ENCODE peak calls at places on chromosomes 6 and 20, in nine cellular contexts. One of them, this sample, is unnamed.

GRCh38 chr6:147157930-147158329 is 46.3 kb upstream of the STXBP5 start:
- DNase-seq in trophoblast cell: no peak
- DNase-seq in effector memory CD4-positive, alpha-beta T cell: no peak
- DNase-seq in naive thymus-derived CD4-positive, alpha-beta T cell: no peak
- DNase-seq in psoas muscle: no peak
- DNase-seq in CD8-positive, alpha-beta memory T cell: no peak
- DNase-seq in OCI-LY7: no peak
- DNase-seq in right lobe of liver: no peak
- DNase-seq in fibroblast of lung: no peak
- DNase-seq in this sample: no peak

GRCh38 chr20:24149881-24150307 is 161.3 kb upstream of the GGTLC1 start:
- DNase-seq in fibroblast of lung: no peak
- DNase-seq in naive thymus-derived CD4-positive, alpha-beta T cell: no peak
- DNase-seq in psoas muscle: no peak
- DNase-seq in trophoblast cell: peak; percentile 63
- DNase-seq in effector memory CD4-positive, alpha-beta T cell: no peak
- DNase-seq in OCI-LY7: no peak
- DNase-seq in CD8-positive, alpha-beta memory T cell: no peak
- DNase-seq in right lobe of liver: peak; percentile 96
- DNase-seq in this sample: no peak

GRCh38 chr20:48584391-48585249 is 243.2 kb downstream of the PREX1 start:
- DNase-seq in OCI-LY7: no peak
- DNase-seq in effector memory CD4-positive, alpha-beta T cell: no peak
- DNase-seq in right lobe of liver: no peak
- DNase-seq in naive thymus-derived CD4-positive, alpha-beta T cell: no peak
- DNase-seq in trophoblast cell: no peak
- DNase-seq in CD8-positive, alpha-beta memory T cell: no peak
- DNase-seq in psoas muscle: no peak
- DNase-seq in fibroblast of lung: no peak
- DNase-seq in this sample: no peak

GRCh38 chr6:10404799-10405524 is 9.9 kb downstream of the TFAP2A start:
- DNase-seq in psoas muscle: no peak
- DNase-seq in naive thymus-derived CD4-positive, alpha-beta T cell: no peak
- DNase-seq in fibroblast of lung: no peak
- DNase-seq in OCI-LY7: no peak
- DNase-seq in trophoblast cell: no peak
- DNase-seq in effector memory CD4-positive, alpha-beta T cell: no peak
- DNase-seq in CD8-positive, alpha-beta memory T cell: no peak
- DNase-seq in right lobe of liver: peak; percentile 42
- DNase-seq in this sample: no peak

GRCh38 chr6:99605911-99606669 is 543 bp upstream of the PRDM13 start:
- DNase-seq in trophoblast cell: no peak
- DNase-seq in CD8-positive, alpha-beta memory T cell: no peak
- DNase-seq in OCI-LY7: no peak
- DNase-seq in naive thymus-derived CD4-positive, alpha-beta T cell: no peak
- DNase-seq in psoas muscle: no peak
- DNase-seq in fibroblast of lung: no peak
- DNase-seq in effector memory CD4-positive, alpha-beta T cell: no peak
- DNase-seq in right lobe of liver: no peak
- DNase-seq in this sample: no peak

GRCh38 chr6:66508433-66508832 is 801.4 kb upstream of the EYS start:
- DNase-seq in OCI-LY7: no peak
- DNase-seq in effector memory CD4-positive, alpha-beta T cell: no peak
- DNase-seq in trophoblast cell: peak; percentile 26
- DNase-seq in right lobe of liver: no peak
- DNase-seq in CD8-positive, alpha-beta memory T cell: no peak
- DNase-seq in naive thymus-derived CD4-positive, alpha-beta T cell: no peak
- DNase-seq in fibroblast of lung: peak; percentile 60
- DNase-seq in psoas muscle: no peak
- DNase-seq in this sample: no peak

GRCh38 chr6:37903671-37904355 is 84.3 kb downstream of the ZFAND3 start:
- DNase-seq in CD8-positive, alpha-beta memory T cell: no peak
- DNase-seq in OCI-LY7: no peak
- DNase-seq in psoas muscle: no peak
- DNase-seq in right lobe of liver: no peak
- DNase-seq in effector memory CD4-positive, alpha-beta T cell: no peak
- DNase-seq in naive thymus-derived CD4-positive, alpha-beta T cell: no peak
- DNase-seq in trophoblast cell: no peak
- DNase-seq in fibroblast of lung: no peak
- DNase-seq in this sample: no peak

GRCh38 chr20:59992531-59992930 is 34.3 kb downstream of the CDH26 start:
- DNase-seq in OCI-LY7: no peak
- DNase-seq in fibroblast of lung: no peak
- DNase-seq in naive thymus-derived CD4-positive, alpha-beta T cell: no peak
- DNase-seq in psoas muscle: no peak
- DNase-seq in trophoblast cell: no peak
- DNase-seq in CD8-positive, alpha-beta memory T cell: no peak
- DNase-seq in effector memory CD4-positive, alpha-beta T cell: no peak
- DNase-seq in right lobe of liver: no peak
- DNase-seq in this sample: no peak

GRCh38 chr6:7392402-7392801 is 2.8 kb downstream of the RIOK1 start:
- DNase-seq in OCI-LY7: no peak
- DNase-seq in CD8-positive, alpha-beta memory T cell: no peak
- DNase-seq in naive thymus-derived CD4-positive, alpha-beta T cell: no peak
- DNase-seq in psoas muscle: no peak
- DNase-seq in right lobe of liver: no peak
- DNase-seq in fibroblast of lung: no peak
- DNase-seq in trophoblast cell: no peak
- DNase-seq in effector memory CD4-positive, alpha-beta T cell: no peak
- DNase-seq in this sample: no peak

GRCh38 chr6:158081657-158081935 is 86.5 kb downstream of the SERAC1 start:
- DNase-seq in naive thymus-derived CD4-positive, alpha-beta T cell: no peak
- DNase-seq in fibroblast of lung: no peak
- DNase-seq in OCI-LY7: no peak
- DNase-seq in right lobe of liver: no peak
- DNase-seq in psoas muscle: no peak
- DNase-seq in trophoblast cell: peak; percentile 54
- DNase-seq in effector memory CD4-positive, alpha-beta T cell: no peak
- DNase-seq in CD8-positive, alpha-beta memory T cell: no peak
- DNase-seq in this sample: peak; percentile 77

GRCh38 chr20:58580493-58580835 is 65.3 kb upstream of the APCDD1L start:
- DNase-seq in OCI-LY7: no peak
- DNase-seq in psoas muscle: no peak
- DNase-seq in fibroblast of lung: no peak
- DNase-seq in trophoblast cell: no peak
- DNase-seq in CD8-positive, alpha-beta memory T cell: no peak
- DNase-seq in right lobe of liver: no peak
- DNase-seq in effector memory CD4-positive, alpha-beta T cell: no peak
- DNase-seq in naive thymus-derived CD4-positive, alpha-beta T cell: no peak
- DNase-seq in this sample: no peak

GRCh38 chr6:105771313-105771970 is 314.7 kb upstream of the PRDM1 start:
- DNase-seq in trophoblast cell: no peak
- DNase-seq in fibroblast of lung: peak; percentile 62
- DNase-seq in psoas muscle: no peak
- DNase-seq in right lobe of liver: no peak
- DNase-seq in naive thymus-derived CD4-positive, alpha-beta T cell: no peak
- DNase-seq in CD8-positive, alpha-beta memory T cell: no peak
- DNase-seq in OCI-LY7: no peak
- DNase-seq in effector memory CD4-positive, alpha-beta T cell: no peak
- DNase-seq in this sample: no peak

GRCh38 chr6:142413111-142413510 is 111.3 kb downstream of the ADGRG6 start:
- DNase-seq in effector memory CD4-positive, alpha-beta T cell: no peak
- DNase-seq in right lobe of liver: no peak
- DNase-seq in CD8-positive, alpha-beta memory T cell: no peak
- DNase-seq in OCI-LY7: no peak
- DNase-seq in fibroblast of lung: peak; percentile 84
- DNase-seq in psoas muscle: no peak
- DNase-seq in naive thymus-derived CD4-positive, alpha-beta T cell: no peak
- DNase-seq in trophoblast cell: peak; percentile 58
- DNase-seq in this sample: no peak

GRCh38 chr6:16040282-16040974 is 88.5 kb upstream of the MYLIP start:
- DNase-seq in naive thymus-derived CD4-positive, alpha-beta T cell: no peak
- DNase-seq in OCI-LY7: no peak
- DNase-seq in fibroblast of lung: no peak
- DNase-seq in effector memory CD4-positive, alpha-beta T cell: no peak
- DNase-seq in trophoblast cell: no peak
- DNase-seq in CD8-positive, alpha-beta memory T cell: no peak
- DNase-seq in psoas muscle: no peak
- DNase-seq in right lobe of liver: no peak
- DNase-seq in this sample: no peak

GRCh38 chr20:48823960-48824497 is 3.8 kb downstream of the PREX1 start:
- DNase-seq in right lobe of liver: no peak
- DNase-seq in psoas muscle: no peak
- DNase-seq in fibroblast of lung: peak; percentile 83
- DNase-seq in trophoblast cell: peak; percentile 37
- DNase-seq in effector memory CD4-positive, alpha-beta T cell: no peak
- DNase-seq in naive thymus-derived CD4-positive, alpha-beta T cell: no peak
- DNase-seq in CD8-positive, alpha-beta memory T cell: peak; percentile 24
- DNase-seq in OCI-LY7: peak; percentile 50
- DNase-seq in this sample: no peak

DNA sequence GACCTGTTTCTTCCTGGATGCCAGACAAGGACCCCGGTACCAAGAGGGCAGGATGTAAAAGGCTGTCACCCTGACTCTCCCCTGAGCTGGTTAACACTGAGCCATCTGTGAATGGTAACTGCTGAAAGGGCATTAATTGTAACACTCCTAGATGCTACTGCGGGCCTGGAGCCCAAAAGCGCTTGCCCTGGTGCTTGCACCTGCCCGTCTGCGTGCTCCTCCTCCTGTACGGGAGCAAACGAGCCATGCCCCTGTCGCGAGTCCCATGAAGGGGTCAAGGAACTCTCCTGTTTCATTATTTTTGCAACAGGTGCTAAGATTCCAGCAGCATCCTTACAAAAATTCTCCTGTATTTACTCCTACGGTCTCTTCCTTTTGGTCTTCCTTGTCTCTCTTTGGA is 140.0 kb upstream of the LAMA2 start:
- DNase-seq in effector memory CD4-positive, alpha-beta T cell: no peak
- DNase-seq in trophoblast cell: no peak
- DNase-seq in OCI-LY7: no peak
- DNase-seq in fibroblast of lung: no peak
- DNase-seq in CD8-positive, alpha-beta memory T cell: no peak
- DNase-seq in right lobe of liver: no peak
- DNase-seq in psoas muscle: no peak
- DNase-seq in naive thymus-derived CD4-positive, alpha-beta T cell: no peak
- DNase-seq in this sample: no peak
- H3K4me1 ChIP-seq in effector memory CD4-positive, alpha-beta T cell: no peaks in the 10 kb centered on the region
- H3K4me1 ChIP-seq in trophoblast cell: peaks cover 2% of the 10 kb centered on the region
- H3K4me1 ChIP-seq in OCI-LY7: no peaks in the 10 kb centered on the region
- H3K4me1 ChIP-seq in fibroblast of lung: no peaks in the 10 kb centered on the region
- H3K4me1 ChIP-seq in CD8-positive, alpha-beta memory T cell: no peaks in the 10 kb centered on the region
- H3K4me1 ChIP-seq in right lobe of liver: no peaks in the 10 kb centered on the region
- H3K4me1 ChIP-seq in psoas muscle: no peaks in the 10 kb centered on the region
- H3K4me1 ChIP-seq in naive thymus-derived CD4-positive, alpha-beta T cell: no peaks in the 10 kb centered on the region
- H3K4me1 ChIP-seq in this sample: no peaks in the 10 kb centered on the region

GRCh38 chr20:4920655-4921054 is 80.7 kb downstream of the SLC23A2 start:
- DNase-seq in effector memory CD4-positive, alpha-beta T cell: no peak
- DNase-seq in fibroblast of lung: no peak
- DNase-seq in trophoblast cell: no peak
- DNase-seq in psoas muscle: no peak
- DNase-seq in right lobe of liver: no peak
- DNase-seq in OCI-LY7: no peak
- DNase-seq in naive thymus-derived CD4-positive, alpha-beta T cell: no peak
- DNase-seq in CD8-positive, alpha-beta memory T cell: no peak
- DNase-seq in this sample: no peak

GRCh38 chr20:4918473-4918872 is 82.8 kb downstream of the SLC23A2 start:
- DNase-seq in naive thymus-derived CD4-positive, alpha-beta T cell: no peak
- DNase-seq in OCI-LY7: peak; percentile 62
- DNase-seq in effector memory CD4-positive, alpha-beta T cell: no peak
- DNase-seq in right lobe of liver: no peak
- DNase-seq in trophoblast cell: no peak
- DNase-seq in fibroblast of lung: no peak
- DNase-seq in CD8-positive, alpha-beta memory T cell: no peak
- DNase-seq in psoas muscle: no peak
- DNase-seq in this sample: no peak

GRCh38 chr20:4920131-4920530 is 81.2 kb downstream of the SLC23A2 start:
- DNase-seq in psoas muscle: no peak
- DNase-seq in naive thymus-derived CD4-positive, alpha-beta T cell: no peak
- DNase-seq in fibroblast of lung: peak; percentile 50
- DNase-seq in OCI-LY7: no peak
- DNase-seq in effector memory CD4-positive, alpha-beta T cell: no peak
- DNase-seq in right lobe of liver: no peak
- DNase-seq in trophoblast cell: no peak
- DNase-seq in CD8-positive, alpha-beta memory T cell: no peak
- DNase-seq in this sample: no peak

GRCh38 chr20:4919047-4919704 is 82.1 kb downstream of the SLC23A2 start:
- DNase-seq in OCI-LY7: no peak
- DNase-seq in right lobe of liver: peak; percentile 78
- DNase-seq in trophoblast cell: no peak
- DNase-seq in psoas muscle: no peak
- DNase-seq in fibroblast of lung: no peak
- DNase-seq in effector memory CD4-positive, alpha-beta T cell: no peak
- DNase-seq in CD8-positive, alpha-beta memory T cell: no peak
- DNase-seq in naive thymus-derived CD4-positive, alpha-beta T cell: no peak
- DNase-seq in this sample: no peak

GRCh38 chr20:4916991-4917881 is 84.1 kb downstream of the SLC23A2 start:
- DNase-seq in psoas muscle: no peak
- DNase-seq in CD8-positive, alpha-beta memory T cell: no peak
- DNase-seq in fibroblast of lung: peak; percentile 72
- DNase-seq in trophoblast cell: no peak
- DNase-seq in effector memory CD4-positive, alpha-beta T cell: no peak
- DNase-seq in right lobe of liver: no peak
- DNase-seq in naive thymus-derived CD4-positive, alpha-beta T cell: no peak
- DNase-seq in OCI-LY7: no peak
- DNase-seq in this sample: peak; percentile 56
- H3K4me3 ChIP-seq in psoas muscle: no peak overlapping the region
- H3K4me3 ChIP-seq in CD8-positive, alpha-beta memory T cell: no peak overlapping the region
- H3K4me3 ChIP-seq in fibroblast of lung: no peak overlapping the region
- H3K4me3 ChIP-seq in trophoblast cell: no peak overlapping the region
- H3K4me3 ChIP-seq in effector memory CD4-positive, alpha-beta T cell: no peak overlapping the region
- H3K4me3 ChIP-seq in right lobe of liver: no peak overlapping the region
- H3K4me3 ChIP-seq in naive thymus-derived CD4-positive, alpha-beta T cell: no peak overlapping the region
- H3K4me3 ChIP-seq in OCI-LY7: no peak overlapping the region
- H3K4me3 ChIP-seq in this sample: no peak overlapping the region

DNA sequence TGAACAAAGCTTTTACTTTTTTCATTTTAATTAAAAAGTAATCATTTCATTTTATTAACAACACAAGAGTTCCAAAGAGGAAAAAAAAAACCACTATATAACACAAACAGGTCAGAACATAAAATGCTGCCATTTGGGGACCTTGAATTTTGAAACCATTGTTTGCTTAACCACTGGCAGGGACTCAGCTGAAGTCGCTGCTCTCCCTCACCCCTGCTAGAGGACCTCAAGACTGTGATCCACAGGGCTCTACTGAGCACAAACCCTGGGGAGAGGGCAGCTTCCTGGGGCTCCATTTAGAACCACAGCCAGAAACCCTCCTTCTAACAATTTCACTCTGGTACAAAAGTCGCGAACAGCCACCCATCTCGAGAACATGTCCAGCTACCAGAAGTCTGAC is 28.8 kb downstream of the NCOA5 start:
- DNase-seq in psoas muscle: no peak
- DNase-seq in CD8-positive, alpha-beta memory T cell: no peak
- DNase-seq in effector memory CD4-positive, alpha-beta T cell: no peak
- DNase-seq in OCI-LY7: peak; percentile 3
- DNase-seq in fibroblast of lung: no peak
- DNase-seq in naive thymus-derived CD4-positive, alpha-beta T cell: no peak
- DNase-seq in trophoblast cell: no peak
- DNase-seq in right lobe of liver: no peak
- DNase-seq in this sample: no peak
- H3K27ac ChIP-seq in psoas muscle: no peak overlapping the region
- H3K27ac ChIP-seq in CD8-positive, alpha-beta memory T cell: no peak overlapping the region
- H3K27ac ChIP-seq in effector memory CD4-positive, alpha-beta T cell: no peak overlapping the region
- H3K27ac ChIP-seq in OCI-LY7: peak overlapping the region; percentile 56
- H3K27ac ChIP-seq in fibroblast of lung: no peak overlapping the region
- H3K27ac ChIP-seq in naive thymus-derived CD4-positive, alpha-beta T cell: no peak overlapping the region
- H3K27ac ChIP-seq in trophoblast cell: no peak overlapping the region
- H3K27ac ChIP-seq in right lobe of liver: no peak overlapping the region
- H3K27ac ChIP-seq in this sample: peak overlapping the region; percentile 44

DNA sequence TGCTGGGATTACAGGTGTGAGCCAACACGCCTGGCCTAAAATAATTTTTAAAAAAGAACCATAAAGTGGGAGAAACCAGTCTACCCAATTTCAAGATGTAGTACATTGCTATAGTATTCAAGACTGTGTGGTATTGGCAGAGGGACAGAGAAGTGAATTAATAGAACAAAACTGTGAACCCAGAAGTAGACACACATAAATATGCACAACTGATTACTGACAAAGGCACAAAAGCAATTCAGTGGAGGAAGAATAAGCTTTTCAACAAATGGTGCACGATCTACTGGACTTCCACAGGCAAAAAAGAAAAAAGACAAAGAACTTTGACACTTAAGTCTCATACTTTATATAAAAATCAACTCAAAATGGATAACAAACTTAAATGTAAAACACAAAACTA is 15.5 kb downstream of the ZBTB2 start:
- DNase-seq in OCI-LY7: no peak
- DNase-seq in effector memory CD4-positive, alpha-beta T cell: no peak
- DNase-seq in fibroblast of lung: no peak
- DNase-seq in right lobe of liver: no peak
- DNase-seq in psoas muscle: no peak
- DNase-seq in naive thymus-derived CD4-positive, alpha-beta T cell: no peak
- DNase-seq in CD8-positive, alpha-beta memory T cell: no peak
- DNase-seq in trophoblast cell: no peak
- DNase-seq in this sample: no peak
- H3K4me1 ChIP-seq in OCI-LY7: peaks cover 72% of the 10 kb centered on the region
- H3K4me1 ChIP-seq in effector memory CD4-positive, alpha-beta T cell: peaks cover 43% of the 10 kb centered on the region
- H3K4me1 ChIP-seq in fibroblast of lung: peaks cover 4% of the 10 kb centered on the region
- H3K4me1 ChIP-seq in right lobe of liver: no peaks in the 10 kb centered on the region
- H3K4me1 ChIP-seq in psoas muscle: peaks cover 14% of the 10 kb centered on the region
- H3K4me1 ChIP-seq in naive thymus-derived CD4-positive, alpha-beta T cell: peaks cover 48% of the 10 kb centered on the region
- H3K4me1 ChIP-seq in CD8-positive, alpha-beta memory T cell: peaks cover 81% of the 10 kb centered on the region
- H3K4me1 ChIP-seq in trophoblast cell: peaks cover 6% of the 10 kb centered on the region
- H3K4me1 ChIP-seq in this sample: peaks cover 31% of the 10 kb centered on the region

This sample was measured in lower lobe of right lung.